ENCODE peak calls at places on chromosomes 3 and 15, in nine cellular contexts. T is heart right ventricle; O is MG63; Y is T-helper 2 cell; C is psoas muscle; I is gastrocnemius medialis; H is HFFc6; X is activated T-cell treated with anti-CD3 and anti-CD28 coated beads, Interleukin-2, amount 50 U/mL, for 1 hour; W is iPS-NIHi11. V is an unnamed sample.

GRCh38 chr3:123883656-123884257 is 375 bp downstream of the MYLK start:
- DNase-seq in O (peak), W (peak), X (no peak), Y (no peak), H (no peak), T (no peak), I (no peak), C (peak), V (no peak)

GRCh38 chr3:191051037-191051436 is 148.0 kb upstream of the OSTN start:
- DNase-seq in C (no peak), I (no peak), T (no peak), W (peak), Y (no peak), X (no peak), H (peak), O (no peak), V (no peak)

GRCh38 chr15:50190166-50190570 is 8.2 kb downstream of the SLC27A2 start:
- DNase-seq in C (no peak), W (no peak), O (no peak), I (no peak), X (no peak), T (no peak), H (no peak), Y (no peak), V (no peak)

GRCh38 chr3:48417529-48418108 is 12.3 kb downstream of the PLXNB1 start:
- DNase-seq in T (no peak), X (no peak), H (no peak), C (peak), O (no peak), I (no peak), Y (no peak), W (no peak), V (no peak)

GRCh38 chr3:126672741-126673140 is 17.8 kb upstream of the TXNRD3 start:
- DNase-seq in O (no peak), T (no peak), Y (no peak), X (no peak), C (no peak), W (no peak), I (no peak), H (no peak), V (no peak)

GRCh38 chr3:133992385-133992784 is 37.3 kb downstream of the SLCO2A1 start:
- DNase-seq in H (no peak), I (no peak), O (peak), Y (no peak), W (no peak), T (no peak), C (no peak), X (no peak), V (no peak)

GRCh38 chr3:50264389-50264963 is 4.5 kb upstream of the SEMA3B start:
- DNase-seq in X (no peak), T (peak), I (no peak), Y (no peak), O (peak), H (peak), C (peak), W (peak), V (peak)

GRCh38 chr15:28914046-28914445 is 28.3 kb downstream of the APBA2 start:
- DNase-seq in Y (no peak), O (no peak), H (no peak), X (no peak), C (no peak), T (no peak), I (no peak), W (no peak), V (no peak)

GRCh38 chr3:165463546-165463945 is 267.4 kb upstream of the SLITRK3 start:
- DNase-seq in W (no peak), C (no peak), T (no peak), I (no peak), O (no peak), Y (no peak), H (no peak), X (no peak), V (no peak)

GRCh38 chr3:176523114-176523513 is 674.2 kb downstream of the TBL1XR1 start:
- DNase-seq in H (no peak), W (no peak), X (no peak), Y (no peak), I (no peak), T (no peak), C (no peak), O (no peak), V (no peak)

GRCh38 chr15:91603681-91604080 is 249.8 kb upstream of the SLCO3A1 start:
- DNase-seq in Y (no peak), O (peak), C (no peak), T (no peak), W (no peak), X (no peak), H (no peak), I (no peak), V (no peak)

GRCh38 chr3:58497074-58497473 is 5.2 kb downstream of the KCTD6 start:
- DNase-seq in W (peak), H (no peak), Y (no peak), X (no peak), I (no peak), C (no peak), T (no peak), O (no peak), V (no peak)

GRCh38 chr3:161213644-161214043 is 7.5 kb upstream of the NMD3 start:
- DNase-seq in C (no peak), H (no peak), T (no peak), I (no peak), Y (no peak), X (no peak), O (no peak), W (no peak), V (no peak)

GRCh38 chr15:35139822-35140221 is 54.7 kb upstream of the NANOGP8 start:
- DNase-seq in H (no peak), W (no peak), X (no peak), C (no peak), Y (no peak), T (no peak), I (no peak), O (no peak), V (no peak)

GRCh38 chr3:100516843-100517242 is 24.4 kb downstream of the TMEM45A start:
- DNase-seq in Y (no peak), C (no peak), X (no peak), W (no peak), T (no peak), O (no peak), I (no peak), H (peak), V (no peak)

GRCh38 chr3:195150194-195151118 is 120.5 kb downstream of the XXYLT1 start:
- DNase-seq in C (peak), H (no peak), T (peak), W (peak), I (no peak), O (no peak), X (no peak), Y (peak), V (no peak)

GRCh38 chr15:84398763-84399701 is 163.5 kb downstream of the GOLGA6L4 start:
- DNase-seq in T (peak), X (no peak), C (no peak), O (no peak), I (no peak), H (no peak), W (peak), Y (no peak), V (no peak)

GRCh38 chr3:138253609-138254008 is 66.5 kb downstream of the ARMC8 start:
- DNase-seq in C (no peak), X (no peak), I (no peak), W (no peak), H (no peak), Y (no peak), O (no peak), T (no peak), V (no peak)

GRCh38 chr3:15277861-15278260 is 54.5 kb downstream of the SH3BP5 start:
- DNase-seq in W (peak), T (no peak), Y (no peak), C (no peak), I (no peak), O (no peak), H (no peak), X (no peak), V (no peak)

GRCh38 chr3:122691195-122691594 is 10.6 kb downstream of the PARP14 start:
- DNase-seq in T (no peak), O (peak), I (no peak), W (no peak), H (peak), Y (no peak), C (no peak), X (no peak), V (no peak)

GRCh38 chr3:4765212-4765611 is 214.0 kb upstream of the BHLHE40 start:
- DNase-seq in X (no peak), H (no peak), I (no peak), W (no peak), T (no peak), O (no peak), C (no peak), Y (no peak), V (no peak)

GRCh38 chr3:160090653-160091052 is 102.0 kb downstream of the IL12A start:
- DNase-seq in X (no peak), T (no peak), I (no peak), O (no peak), Y (no peak), W (no peak), C (no peak), H (no peak), V (no peak)

GRCh38 chr15:35054380-35054779 is 30.7 kb downstream of the NANOGP8 start:
- DNase-seq in H (peak), O (no peak), X (no peak), I (no peak), W (no peak), T (no peak), C (no peak), Y (no peak), V (no peak)

GRCh38 chr3:31740397-31740796 is 207.7 kb downstream of the STT3B start:
- DNase-seq in X (no peak), I (no peak), T (no peak), W (no peak), C (no peak), H (no peak), O (no peak), Y (no peak), V (no peak)

GRCh38 chr15:93982226-93982641 is 249.1 kb upstream of the MCTP2 start:
- DNase-seq in T (peak), H (no peak), W (no peak), O (no peak), Y (no peak), X (no peak), C (peak), I (peak), V (no peak)

GRCh38 chr3:38648659-38649499 is 608 bp downstream of the SCN5A start:
- DNase-seq in X (no peak), Y (no peak), T (no peak), O (no peak), W (peak), C (peak), I (no peak), H (no peak), V (no peak)

GRCh38 chr15:92415639-92416297 is 22.1 kb downstream of the ST8SIA2 start:
- DNase-seq in O (no peak), I (no peak), C (no peak), X (no peak), W (no peak), Y (no peak), H (no peak), T (no peak), V (no peak)

GRCh38 chr15:50797926-50798325 is 32.4 kb upstream of the SPPL2A start:
- DNase-seq in W (peak), X (no peak), I (no peak), T (no peak), O (no peak), Y (no peak), C (no peak), H (no peak), V (no peak)

GRCh38 chr15:39589815-39590644 is 9.2 kb downstream of the THBS1 start:
- DNase-seq in T (no peak), Y (no peak), C (no peak), I (no peak), W (no peak), O (no peak), H (peak), X (no peak), V (peak)

GRCh38 chr3:113436794-113437193 is 4.5 kb downstream of the CFAP44 start:
- DNase-seq in O (peak), Y (no peak), X (no peak), I (no peak), T (no peak), H (peak), W (no peak), C (no peak), V (peak)

GRCh38 chr3:50267280-50267913 is 1.6 kb upstream of the SEMA3B start:
- DNase-seq in T (peak), Y (no peak), I (peak), C (peak), X (no peak), O (peak), H (no peak), W (peak), V (no peak)

GRCh38 chr3:48648188-48648850 is 13.1 kb upstream of the SLC26A6 start:
- DNase-seq in H (no peak), Y (no peak), T (no peak), W (no peak), I (no peak), X (no peak), C (no peak), O (no peak), V (no peak)

GRCh38 chr3:27360113-27361078 is 8.8 kb downstream of the NEK10 start:
- DNase-seq in Y (no peak), I (no peak), O (no peak), X (no peak), T (no peak), C (no peak), W (no peak), H (no peak), V (no peak)

GRCh38 chr15:80160570-80161156 is 7.9 kb downstream of the FAH start:
- DNase-seq in O (peak), C (peak), I (no peak), T (peak), H (peak), W (no peak), X (no peak), Y (no peak), V (peak)

GRCh38 chr15:68682906-68683490 is 104.2 kb downstream of the CORO2B start:
- DNase-seq in C (no peak), Y (no peak), W (no peak), H (no peak), O (no peak), T (no peak), X (no peak), I (no peak), V (no peak)